ENCODE peak calls at places on chromosome 13, in seven cellular contexts. D, T, J, S, K, N and C are unnamed samples.
A peak's percentile ranks its signal among the peaks of the same experiment; 100 is the strongest.

GRCh38 chr13:70405266-70405665 is 297.0 kb upstream of the KLHL1 start:
- DNase-seq in D (no peak), T (no peak), J (no peak), S (no peak), K (no peak), N (no peak), C (no peak)

GRCh38 chr13:23848019-23848418 is 41.2 kb downstream of the MIPEP start:
- DNase-seq in D (no peak), T (no peak), J (no peak), S (no peak), K (no peak), N (no peak), C (no peak)

GRCh38 chr13:65378943-65379519 is 1851.1 kb downstream of the PCDH9 start:
- DNase-seq in D (no peak), T (no peak), J (peak; percentile 1), S (peak; percentile 53), K (no peak), N (no peak), C (no peak)

GRCh38 chr13:50989476-50989875 is 79.9 kb downstream of the RNASEH2B start:
- DNase-seq in D (no peak), T (no peak), J (peak; percentile 18), S (peak; percentile 52), K (no peak), N (no peak), C (no peak)

GRCh38 chr13:75324413-75324940 is 157.5 kb downstream of the TBC1D4 start:
- DNase-seq in D (no peak), T (no peak), J (no peak), S (no peak), K (no peak), N (no peak), C (no peak)

GRCh38 chr13:50844181-50844875 is 836 bp upstream of the DLEU7 start:
- DNase-seq in D (no peak), T (no peak), J (no peak), S (no peak), K (no peak), N (no peak), C (no peak)

GRCh38 chr13:39616087-39616694 is 13.2 kb upstream of the LHFPL6 start:
- DNase-seq in D (no peak), T (no peak), J (peak; percentile 67), S (peak; percentile 79), K (peak; percentile 33), N (no peak), C (peak; percentile 52)

GRCh38 chr13:105442941-105443340 is 1092.5 kb downstream of the EFNB2 start:
- DNase-seq in D (no peak), T (no peak), J (no peak), S (peak; percentile 99), K (peak; percentile 95), N (no peak), C (no peak)

GRCh38 chr13:37716395-37716794 is 117.8 kb upstream of the POSTN start:
- DNase-seq in D (no peak), T (no peak), J (no peak), S (peak; percentile 89), K (no peak), N (no peak), C (no peak)

GRCh38 chr13:80363890-80364503 is 23.1 kb upstream of the SPRY2 start:
- DNase-seq in D (no peak), T (no peak), J (no peak), S (peak; percentile 64), K (no peak), N (no peak), C (peak; percentile 80)

GRCh38 chr13:101681834-101682233 is 229.4 kb downstream of the ITGBL1 start:
- DNase-seq in D (no peak), T (no peak), J (no peak), S (peak; percentile 54), K (no peak), N (no peak), C (no peak)

DNA sequence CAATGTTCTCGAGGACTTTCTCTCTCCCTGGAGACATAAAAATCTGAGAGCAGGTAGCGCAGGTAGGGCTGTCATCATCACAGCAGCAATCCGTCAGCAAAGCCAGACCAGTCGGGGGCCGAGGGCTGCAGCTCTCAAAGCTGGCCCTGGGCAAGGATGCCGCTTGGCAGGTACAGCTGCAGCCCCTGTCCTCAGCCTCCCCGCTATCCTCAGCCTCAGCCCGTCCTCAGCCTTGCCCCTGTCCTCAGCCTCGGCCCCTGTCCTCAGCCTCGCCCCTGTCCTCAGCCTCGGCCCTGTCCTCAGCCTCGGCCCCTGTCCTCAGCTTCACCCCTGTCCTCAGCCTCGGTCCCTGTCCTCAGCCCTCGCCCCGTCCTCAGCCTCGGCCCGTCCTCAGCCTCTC is 10.9 kb downstream of the C13orf46 start:
- DNase-seq in D (peak; percentile 62), T (no peak), J (no peak), S (no peak), K (no peak), N (peak; percentile 5), C (no peak)
- H3K9me3 ChIP-seq in D (no peaks in the 10 kb centered on the region), T (no peaks in the 10 kb centered on the region), J (peaks cover 35% of the 10 kb centered on the region), S (no peaks in the 10 kb centered on the region), K (peaks cover 45% of the 10 kb centered on the region), N (no peaks in the 10 kb centered on the region), C (peaks cover 12% of the 10 kb centered on the region)

GRCh38 chr13:35826626-35827254 is 304.4 kb downstream of the DCLK1 start:
- DNase-seq in D (no peak), T (no peak), J (no peak), S (no peak), K (no peak), N (no peak), C (no peak)

GRCh38 chr13:35833571-35834305 is 297.4 kb downstream of the DCLK1 start:
- DNase-seq in D (no peak), T (no peak), J (no peak), S (no peak), K (no peak), N (no peak), C (no peak)

GRCh38 chr13:35833031-35833430 is 298.2 kb downstream of the DCLK1 start:
- DNase-seq in D (no peak), T (no peak), J (no peak), S (no peak), K (no peak), N (no peak), C (no peak)

GRCh38 chr13:35832551-35832950 is 298.6 kb downstream of the DCLK1 start:
- DNase-seq in D (no peak), T (no peak), J (no peak), S (no peak), K (no peak), N (no peak), C (no peak)

DNA sequence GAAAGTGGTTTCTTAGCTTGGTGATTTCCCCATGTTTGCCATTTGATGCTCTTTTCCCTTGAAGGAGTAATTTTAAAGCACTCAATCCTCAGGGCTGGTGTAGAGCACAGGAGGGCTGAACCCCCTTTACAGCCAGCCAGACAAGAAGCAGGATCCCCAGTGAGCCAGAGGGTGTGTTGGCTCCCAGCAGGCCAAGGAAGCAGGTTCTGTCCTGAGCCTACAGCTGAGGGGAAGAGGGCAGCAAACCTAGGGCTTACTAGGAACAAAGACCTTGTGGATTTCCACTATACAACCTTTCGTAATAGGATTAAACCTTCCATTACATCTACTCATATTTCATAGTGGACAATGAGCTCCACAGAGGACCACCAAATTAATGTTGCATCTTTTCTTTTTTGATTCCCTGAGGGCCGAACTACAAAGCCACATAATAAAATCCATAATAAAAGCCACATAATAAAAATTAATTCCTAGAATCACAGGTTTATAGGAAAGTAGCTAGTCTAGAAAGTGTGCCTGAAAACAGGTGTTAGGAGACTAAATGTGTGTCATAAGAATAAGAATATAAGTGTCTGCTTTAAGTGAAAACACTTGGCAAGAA is 300.2 kb downstream of the DCLK1 start:
- DNase-seq in D (no peak), T (no peak), J (no peak), S (no peak), K (no peak), N (no peak), C (no peak)
- H3K27me3 ChIP-seq in D (no peaks in the 10 kb centered on the region), T (no peaks in the 10 kb centered on the region), J (no peaks in the 10 kb centered on the region), S (no peaks in the 10 kb centered on the region), K (no peaks in the 10 kb centered on the region), N (no peaks in the 10 kb centered on the region), C (no peaks in the 10 kb centered on the region)

GRCh38 chr13:74070065-74070464 is 64.1 kb downstream of the KLF12 start:
- DNase-seq in D (no peak), T (no peak), J (no peak), S (no peak), K (no peak), N (no peak), C (no peak)

GRCh38 chr13:74066937-74067336 is 67.3 kb downstream of the KLF12 start:
- DNase-seq in D (no peak), T (no peak), J (no peak), S (no peak), K (no peak), N (no peak), C (no peak)

GRCh38 chr13:74070513-74070912 is 63.7 kb downstream of the KLF12 start:
- DNase-seq in D (no peak), T (no peak), J (no peak), S (no peak), K (no peak), N (no peak), C (no peak)

GRCh38 chr13:74067818-74068217 is 66.4 kb downstream of the KLF12 start:
- DNase-seq in D (no peak), T (no peak), J (no peak), S (no peak), K (no peak), N (no peak), C (no peak)

DNA sequence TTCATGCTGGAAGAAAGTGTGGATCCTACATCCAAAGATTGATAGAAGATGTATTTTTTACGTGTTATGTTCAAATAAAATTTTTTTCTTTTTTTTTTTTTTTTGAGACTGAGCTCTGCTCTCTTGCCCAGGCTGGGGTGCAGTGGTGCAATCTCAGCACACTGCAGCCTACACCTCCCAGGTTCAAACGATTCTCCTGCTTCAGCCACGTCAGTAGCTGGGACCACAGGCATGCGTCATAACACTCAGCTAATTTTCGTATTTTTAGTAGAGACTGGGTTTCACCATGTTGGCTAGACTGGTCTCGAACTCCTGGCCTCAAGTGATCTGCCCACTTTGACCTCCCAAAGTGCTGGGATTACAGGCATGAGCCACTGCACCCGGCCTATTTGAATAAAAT is 65.7 kb downstream of the KLF12 start:
- DNase-seq in D (no peak), T (no peak), J (no peak), S (no peak), K (no peak), N (no peak), C (no peak)
- H3K9me3 ChIP-seq in D (no peaks in the 10 kb centered on the region), T (no peaks in the 10 kb centered on the region), J (no peaks in the 10 kb centered on the region), S (no peaks in the 10 kb centered on the region), K (no peaks in the 10 kb centered on the region), N (no peaks in the 10 kb centered on the region), C (no peaks in the 10 kb centered on the region)

DNA sequence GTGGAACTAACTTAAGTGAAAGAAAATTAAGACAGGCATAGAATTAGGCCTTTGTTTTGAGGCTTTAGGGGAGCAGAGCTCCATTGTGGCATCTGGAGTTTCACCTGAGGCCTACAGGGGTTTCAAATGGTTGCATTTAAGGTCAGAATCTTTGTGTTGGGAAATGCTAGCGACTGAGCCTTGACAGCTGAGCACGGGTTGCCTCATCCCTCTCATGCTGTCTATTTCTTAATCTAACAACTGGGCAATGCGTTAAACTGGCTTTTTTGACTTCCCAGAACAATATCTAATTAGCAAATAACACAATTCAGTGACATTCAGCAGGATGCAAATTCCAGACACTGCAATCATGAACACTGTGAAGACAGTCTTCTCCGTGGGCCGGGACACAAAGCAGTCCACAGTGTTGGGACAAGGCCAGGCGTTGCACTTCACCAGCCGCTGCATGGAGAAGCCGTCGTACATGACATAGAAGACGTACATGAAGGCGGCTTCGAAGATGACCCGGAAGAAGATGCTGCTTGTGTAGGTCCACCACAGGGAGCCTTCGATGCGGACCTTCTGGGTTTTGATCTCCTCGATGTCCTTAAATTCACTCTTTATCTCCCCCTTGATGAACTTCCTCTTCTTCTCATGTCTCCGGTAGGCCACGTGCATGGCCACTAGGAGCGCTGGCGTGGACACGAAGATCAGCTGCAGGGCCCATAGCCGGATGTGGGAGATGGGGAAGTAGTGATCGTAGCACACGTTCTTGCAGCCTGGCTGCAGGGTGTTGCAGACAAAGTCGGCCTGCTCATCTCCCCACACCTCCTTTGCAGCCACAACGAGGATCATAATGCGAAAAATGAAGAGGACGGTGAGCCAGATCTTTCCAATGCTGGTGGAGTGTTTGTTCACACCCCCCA is 3.8 kb downstream of the GJB2 start:
- DNase-seq in D (no peak), T (no peak), J (no peak), S (no peak), K (no peak), N (no peak), C (no peak)
- H3K27me3 ChIP-seq in D (no peaks in the 10 kb centered on the region), T (peaks cover 64% of the 10 kb centered on the region), J (peaks cover 50% of the 10 kb centered on the region), S (peaks cover 46% of the 10 kb centered on the region), K (peaks cover 29% of the 10 kb centered on the region), N (peaks cover 12% of the 10 kb centered on the region), C (peaks cover 19% of the 10 kb centered on the region)